ENCODE peak calls at places on chromosomes 1 and 21, in five cellular contexts. O is IMR-90, D is H1, L is neuronal stem cell, F is mesenchymal stem cell. Q is an unnamed sample.

GRCh38 chr1:173424137-173424536 is 53.0 kb upstream of the PRDX6 start:
- DNase-seq in O (no peak), D (no peak), L (no peak), F (no peak), Q (no peak)

GRCh38 chr1:208129057-208129456 is 115.1 kb downstream of the PLXNA2 start:
- DNase-seq in O (no peak), D (no peak), L (no peak), F (no peak), Q (no peak)

GRCh38 chr21:37071561-37072238 is 1.2 kb downstream of the PIGP start:
- DNase-seq in O (peak), D (no peak), L (no peak), F (peak), Q (peak)

GRCh38 chr1:5447479-5448070 is 544.6 kb downstream of the NPHP4 start:
- DNase-seq in O (no peak), D (no peak), L (no peak), F (no peak), Q (no peak)

GRCh38 chr21:39022901-39023693 is 160.2 kb downstream of the PSMG1 start:
- DNase-seq in O (peak), D (no peak), L (no peak), F (peak), Q (peak)

GRCh38 chr1:115064461-115064860 is 24.8 kb downstream of the TSPAN2 start:
- DNase-seq in O (no peak), D (no peak), L (no peak), F (no peak), Q (no peak)

GRCh38 chr1:209546390-209547080 is 37.0 kb upstream of the CAMK1G start:
- DNase-seq in O (no peak), D (no peak), L (no peak), F (no peak), Q (no peak)

GRCh38 chr1:31064685-31065309 is 720 bp downstream of the PUM1 start:
- DNase-seq in O (peak), D (no peak), L (no peak), F (no peak), Q (no peak)

GRCh38 chr1:175191654-175192053 is 922 bp downstream of the KIAA0040 start:
- DNase-seq in O (no peak), D (no peak), L (no peak), F (peak), Q (peak)

GRCh38 chr1:235958021-235958420 is 91.3 kb upstream of the LYST start:
- DNase-seq in O (no peak), D (no peak), L (no peak), F (no peak), Q (no peak)

GRCh38 chr1:2911391-2912178 is 109.7 kb upstream of the ACTRT2 start:
- DNase-seq in O (no peak), D (no peak), L (no peak), F (no peak), Q (no peak)

GRCh38 chr1:94679336-94680007 is 137.9 kb upstream of the F3 start:
- DNase-seq in O (no peak), D (no peak), L (no peak), F (no peak), Q (no peak)

GRCh38 chr1:97668945-97669344 is 251.9 kb downstream of the DPYD start:
- DNase-seq in O (peak), D (no peak), L (no peak), F (peak), Q (no peak)

GRCh38 chr1:230307213-230307612 is 118.9 kb downstream of the PGBD5 start:
- DNase-seq in O (no peak), D (no peak), L (no peak), F (no peak), Q (no peak)

GRCh38 chr1:6467224-6467623 is 1.3 kb upstream of the TNFRSF25 start:
- DNase-seq in O (no peak), D (peak), L (no peak), F (no peak), Q (no peak)

GRCh38 chr1:36212782-36213181 is 11.5 kb upstream of the THRAP3 start:
- DNase-seq in O (no peak), D (no peak), L (no peak), F (no peak), Q (no peak)

DNA sequence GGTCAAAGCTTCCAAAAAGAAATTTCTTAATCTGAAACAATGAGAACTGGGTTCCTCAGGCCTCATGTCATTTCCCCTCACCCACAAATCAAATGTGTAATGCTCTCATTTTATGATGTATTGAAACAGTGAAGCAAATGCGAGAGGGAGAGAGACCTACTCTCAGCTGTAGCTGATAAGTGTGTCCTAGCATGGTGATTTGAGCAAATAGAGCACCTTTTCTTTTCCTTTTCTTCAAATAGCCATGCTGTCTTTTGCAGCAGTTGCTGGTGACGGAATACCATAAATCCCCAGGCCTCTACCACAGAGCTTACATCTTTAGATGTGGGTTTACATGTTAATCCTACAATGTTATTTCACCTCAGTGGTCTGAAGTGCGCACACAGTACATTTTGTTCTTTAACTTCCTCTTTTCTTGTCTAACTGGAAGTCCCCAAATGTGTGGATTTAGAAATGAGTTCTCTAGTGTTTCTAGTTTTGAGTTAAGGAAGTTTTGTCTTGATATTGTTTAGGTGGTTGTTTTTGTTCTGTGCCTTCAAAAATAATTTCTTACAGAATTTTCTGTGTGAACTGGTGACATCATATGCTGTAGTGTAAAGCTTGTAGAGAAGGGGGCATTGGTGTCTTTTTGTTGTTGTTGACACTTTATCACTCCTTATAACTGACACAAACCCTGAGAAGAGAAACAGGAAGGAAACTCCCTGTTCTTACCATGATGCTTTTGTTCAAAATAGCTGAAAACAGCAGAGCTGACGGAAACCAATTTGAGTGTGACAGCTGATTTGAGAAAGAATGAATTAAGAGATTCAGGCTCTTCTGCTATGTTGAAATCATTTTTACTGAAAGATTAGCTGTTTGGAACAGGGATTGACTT is 12.1 kb downstream of the SMAP2 start:
- DNase-seq in O (no peak), D (no peak), L (no peak), F (peak), Q (peak)
- H3K4me3 ChIP-seq in O (no peak), D (no peak), L (no peak), F (no peak), Q (no peak)

DNA sequence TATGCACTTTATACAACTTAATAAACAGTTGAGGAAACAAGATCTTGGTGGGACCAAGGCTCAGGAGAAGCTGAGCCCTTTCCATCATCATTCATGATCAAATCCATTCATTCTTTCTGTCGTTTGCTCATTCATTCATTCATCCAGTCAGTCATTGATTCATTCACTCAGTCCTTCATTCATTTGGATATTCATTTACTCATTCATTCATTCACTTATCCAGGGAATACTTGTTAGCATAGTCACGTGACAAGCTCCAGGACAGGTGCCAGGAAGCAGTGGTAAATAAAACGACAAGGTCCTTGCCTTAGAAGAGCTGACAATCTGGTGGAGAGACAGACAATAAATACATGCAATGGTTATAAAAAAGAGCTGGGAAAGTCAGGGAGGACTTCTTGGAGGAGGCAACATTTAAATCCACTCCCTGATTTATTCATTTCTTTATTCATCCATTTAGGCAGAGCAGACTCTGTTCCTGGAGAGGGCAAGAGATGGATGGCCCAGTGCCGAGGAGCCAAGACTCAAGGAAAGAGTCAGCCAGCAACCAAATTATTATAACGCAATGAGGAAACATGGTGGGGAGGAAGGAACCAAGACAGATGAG is 74.1 kb upstream of the CASZ1 start:
- DNase-seq in O (no peak), D (no peak), L (no peak), F (no peak), Q (no peak)
- H3K14ac ChIP-seq in O (no peak), D (no peak), L (no peak), F (no peak), Q (no peak)

DNA sequence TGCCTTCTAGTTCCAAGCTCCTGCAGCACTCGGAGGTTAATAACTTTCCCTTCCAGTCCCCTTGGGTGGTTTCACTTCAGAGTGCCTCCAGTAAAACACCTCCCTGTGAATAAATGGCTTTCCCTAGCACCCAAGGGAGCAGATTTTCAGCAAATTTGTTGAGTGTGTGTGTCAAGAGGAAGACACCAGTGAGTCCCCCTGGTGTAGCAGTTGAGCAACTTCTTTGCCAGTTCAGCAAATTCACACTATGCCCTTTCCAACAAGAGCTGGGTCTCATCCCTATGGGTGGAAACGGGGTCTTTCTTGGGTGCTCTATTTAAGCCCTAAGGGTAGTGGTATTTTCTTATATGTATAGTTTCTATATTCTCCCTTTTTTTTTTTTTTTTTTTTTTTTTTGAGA is 806 bp upstream of the AADACL4 start:
- DNase-seq in O (no peak), D (no peak), L (no peak), F (no peak), Q (no peak)
- H3K4me3 ChIP-seq in O (no peak), D (no peak), L (no peak), F (no peak), Q (no peak)

GRCh38 chr1:112325504-112325903 is 70.5 kb upstream of the CTTNBP2NL start:
- DNase-seq in O (no peak), D (no peak), L (no peak), F (no peak), Q (peak)
- H3K14ac ChIP-seq in O (no peak), D (no peak), L (no peak), F (no peak), Q (no peak)